ENCODE peak calls at places on chromosomes 1 and 21, in eight cellular contexts. C is memory B cell, B is AG10803, V is activated T-cell treated with anti-CD3 and anti-CD28 coated beads for 48 hours, W is iPS-NIHi11, S is iPS DF 19.7, I is brain microvascular endothelial cell, H is iris pigment epithelial cell. N is an unnamed sample.

GRCh38 chr1:41424581-41425118 is 59.8 kb downstream of the EDN2 start:
- DNase-seq in V (no peak), S (no peak), C (no peak), I (no peak), W (no peak), H (no peak), B (peak; percentile 11), N (no peak)

GRCh38 chr1:8182034-8182761 is 135.7 kb upstream of the SLC45A1 start:
- DNase-seq in I (peak; percentile 97), H (peak; percentile 94), B (peak; percentile 26), W (no peak), V (no peak), C (no peak), S (no peak), N (no peak)

GRCh38 chr1:109890115-109890953 is 20.3 kb upstream of the CSF1 start:
- DNase-seq in C (no peak), B (no peak), S (no peak), V (peak; percentile 68), I (no peak), H (no peak), W (no peak), N (no peak)

GRCh38 chr1:168488153-168488552 is 55.6 kb downstream of the XCL2 start:
- DNase-seq in B (peak; percentile 91), W (no peak), I (no peak), V (no peak), H (peak; percentile 65), S (no peak), C (no peak), N (no peak)

GRCh38 chr1:117967472-117967871 is 37.9 kb downstream of the WDR3 start:
- DNase-seq in H (peak; percentile 77), W (peak; percentile 68), S (peak; percentile 17), I (peak; percentile 22), C (no peak), B (peak; percentile 51), V (no peak), N (no peak)

GRCh38 chr1:38571726-38572125 is 287.8 kb downstream of the RRAGC start:
- DNase-seq in V (no peak), C (no peak), I (no peak), H (no peak), B (no peak), S (no peak), W (no peak), N (no peak)

GRCh38 chr1:66951513-66951912 is 26.7 kb downstream of the MIER1 start:
- DNase-seq in I (peak; percentile 89), H (peak; percentile 92), V (no peak), C (no peak), B (peak; percentile 83), W (no peak), S (no peak), N (no peak)

GRCh38 chr21:38824124-38824822 is 18.5 kb downstream of the ETS2 start:
- DNase-seq in H (peak; percentile 90), C (no peak), W (no peak), I (no peak), S (no peak), V (no peak), B (peak; percentile 77), N (no peak)

GRCh38 chr1:76871355-76871974 is 4.2 kb downstream of the ST6GALNAC5 start:
- DNase-seq in H (no peak), I (no peak), C (no peak), W (no peak), S (no peak), V (no peak), B (no peak), N (no peak)

GRCh38 chr1:185650602-185651230 is 83.5 kb upstream of the HMCN1 start:
- DNase-seq in W (no peak), I (no peak), C (no peak), S (no peak), B (no peak), H (no peak), V (no peak), N (no peak)

GRCh38 chr1:17569200-17570139 is 30.0 kb downstream of the ARHGEF10L start:
- DNase-seq in B (peak; percentile 98), H (peak; percentile 54), W (no peak), C (no peak), S (no peak), I (peak; percentile 61), V (no peak), N (no peak)